ENCODE peak calls at places on chromosome 10, in seven cellular contexts. One of them, this sample, is unnamed.

GRCh38 chr10:124293641-124294449 is 124.9 kb downstream of the OAT start:
- DNase-seq in mesendoderm: no peak
- DNase-seq in H9: peak; percentile 18
- DNase-seq in trophoblast cell: no peak
- DNase-seq in IMR-90: no peak
- DNase-seq in mesenchymal stem cell: no peak
- DNase-seq in neuronal stem cell: no peak
- DNase-seq in this sample: no peak

GRCh38 chr10:24008164-24009066 is 200.5 kb upstream of the KIAA1217 start:
- DNase-seq in mesendoderm: peak; percentile 53
- DNase-seq in H9: no peak
- DNase-seq in trophoblast cell: no peak
- DNase-seq in IMR-90: no peak
- DNase-seq in mesenchymal stem cell: no peak
- DNase-seq in neuronal stem cell: peak; percentile 15
- DNase-seq in this sample: no peak

GRCh38 chr10:75034131-75034512 is 77.3 kb upstream of the SAMD8 start:
- DNase-seq in mesendoderm: no peak
- DNase-seq in H9: no peak
- DNase-seq in trophoblast cell: no peak
- DNase-seq in IMR-90: no peak
- DNase-seq in mesenchymal stem cell: no peak
- DNase-seq in neuronal stem cell: no peak
- DNase-seq in this sample: no peak

GRCh38 chr10:113139695-113140094 is 189.6 kb downstream of the TCF7L2 start:
- DNase-seq in mesendoderm: peak; percentile 44
- DNase-seq in H9: no peak
- DNase-seq in trophoblast cell: no peak
- DNase-seq in IMR-90: peak; percentile 32
- DNase-seq in mesenchymal stem cell: peak; percentile 27
- DNase-seq in neuronal stem cell: no peak
- DNase-seq in this sample: no peak

GRCh38 chr10:95289003-95289920 is 1.5 kb downstream of the PDLIM1 start:
- DNase-seq in mesendoderm: peak; percentile 90
- DNase-seq in H9: peak; percentile 60
- DNase-seq in trophoblast cell: peak; percentile 28
- DNase-seq in IMR-90: no peak
- DNase-seq in mesenchymal stem cell: peak; percentile 65
- DNase-seq in neuronal stem cell: no peak
- DNase-seq in this sample: no peak

GRCh38 chr10:133166504-133166827 is 6.4 kb downstream of the KNDC1 start:
- DNase-seq in mesendoderm: no peak
- DNase-seq in H9: no peak
- DNase-seq in trophoblast cell: no peak
- DNase-seq in IMR-90: no peak
- DNase-seq in mesenchymal stem cell: no peak
- DNase-seq in neuronal stem cell: no peak
- DNase-seq in this sample: no peak

GRCh38 chr10:77715081-77715480 is 77.5 kb upstream of the KCNMA1 start:
- DNase-seq in mesendoderm: peak; percentile 45
- DNase-seq in H9: no peak
- DNase-seq in trophoblast cell: peak; percentile 55
- DNase-seq in IMR-90: no peak
- DNase-seq in mesenchymal stem cell: no peak
- DNase-seq in neuronal stem cell: no peak
- DNase-seq in this sample: no peak

GRCh38 chr10:26697163-26697921 is at the start of gene PDSS1:
- DNase-seq in mesendoderm: peak; percentile 70
- DNase-seq in H9: peak; percentile 63
- DNase-seq in trophoblast cell: peak; percentile 72
- DNase-seq in IMR-90: peak; percentile 50
- DNase-seq in mesenchymal stem cell: peak; percentile 71
- DNase-seq in neuronal stem cell: peak; percentile 53
- DNase-seq in this sample: peak; percentile 82

GRCh38 chr10:55400075-55400474 is 599.0 kb upstream of the PCDH15 start:
- DNase-seq in mesendoderm: peak; percentile 38
- DNase-seq in H9: no peak
- DNase-seq in trophoblast cell: no peak
- DNase-seq in IMR-90: no peak
- DNase-seq in mesenchymal stem cell: peak; percentile 66
- DNase-seq in neuronal stem cell: no peak
- DNase-seq in this sample: no peak

GRCh38 chr10:132397671-132398565 is 918 bp downstream of the PWWP2B start:
- DNase-seq in mesendoderm: no peak
- DNase-seq in H9: no peak
- DNase-seq in trophoblast cell: peak; percentile 76
- DNase-seq in IMR-90: peak; percentile 47
- DNase-seq in mesenchymal stem cell: peak; percentile 69
- DNase-seq in neuronal stem cell: no peak
- DNase-seq in this sample: no peak

GRCh38 chr10:127303105-127303504 is 106.7 kb upstream of the INSYN2A start:
- DNase-seq in mesendoderm: no peak
- DNase-seq in H9: no peak
- DNase-seq in trophoblast cell: no peak
- DNase-seq in IMR-90: no peak
- DNase-seq in mesenchymal stem cell: no peak
- DNase-seq in neuronal stem cell: no peak
- DNase-seq in this sample: no peak

GRCh38 chr10:69410487-69410886 is 6.2 kb downstream of the TACR2 start:
- DNase-seq in mesendoderm: peak; percentile 19
- DNase-seq in H9: no peak
- DNase-seq in trophoblast cell: no peak
- DNase-seq in IMR-90: no peak
- DNase-seq in mesenchymal stem cell: no peak
- DNase-seq in neuronal stem cell: no peak
- DNase-seq in this sample: no peak

GRCh38 chr10:113471241-113471996 is 81.4 kb upstream of the HABP2 start:
- DNase-seq in mesendoderm: peak; percentile 86
- DNase-seq in H9: no peak
- DNase-seq in trophoblast cell: no peak
- DNase-seq in IMR-90: no peak
- DNase-seq in mesenchymal stem cell: no peak
- DNase-seq in neuronal stem cell: no peak
- DNase-seq in this sample: no peak

DNA sequence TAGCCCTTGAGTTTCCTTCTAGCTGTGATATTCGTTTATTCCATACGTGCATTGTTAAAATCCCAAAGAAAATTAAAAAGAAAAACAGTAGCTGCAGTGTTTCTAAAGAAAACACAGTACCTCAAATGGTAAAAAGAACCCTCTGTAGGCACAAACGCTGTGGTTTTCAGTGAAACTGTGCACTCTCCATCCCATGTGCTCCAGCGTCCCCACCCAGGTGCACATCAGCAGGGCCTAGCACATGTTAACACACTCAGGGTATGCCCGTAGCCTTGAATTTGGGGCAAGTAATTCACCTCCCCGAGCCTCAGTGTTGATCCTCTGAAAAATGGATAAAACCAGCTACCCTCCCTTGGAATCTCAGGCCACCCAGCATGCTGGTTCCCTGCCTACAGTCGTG is 9.5 kb downstream of the SLC18A2 start:
- DNase-seq in mesendoderm: no peak
- DNase-seq in H9: no peak
- DNase-seq in trophoblast cell: no peak
- DNase-seq in IMR-90: no peak
- DNase-seq in mesenchymal stem cell: no peak
- DNase-seq in neuronal stem cell: no peak
- DNase-seq in this sample: no peak
- H3K4ac ChIP-seq in mesendoderm: no peak overlapping the region
- H3K4ac ChIP-seq in H9: no peak overlapping the region
- H3K4ac ChIP-seq in trophoblast cell: no peak overlapping the region
- H3K4ac ChIP-seq in IMR-90: no peak overlapping the region
- H3K4ac ChIP-seq in mesenchymal stem cell: no peak overlapping the region
- H3K4ac ChIP-seq in neuronal stem cell: no peak overlapping the region
- H3K4ac ChIP-seq in this sample: no peak overlapping the region

GRCh38 chr10:282294-283139 is 147.3 kb downstream of the ZMYND11 start:
- DNase-seq in mesendoderm: no peak
- DNase-seq in H9: no peak
- DNase-seq in trophoblast cell: peak; percentile 13
- DNase-seq in IMR-90: peak; percentile 72
- DNase-seq in mesenchymal stem cell: peak; percentile 31
- DNase-seq in neuronal stem cell: no peak
- DNase-seq in this sample: no peak
- H3K4ac ChIP-seq in mesendoderm: no peak overlapping the region
- H3K4ac ChIP-seq in H9: no peak overlapping the region
- H3K4ac ChIP-seq in trophoblast cell: no peak overlapping the region
- H3K4ac ChIP-seq in IMR-90: peak overlapping the region; percentile 48
- H3K4ac ChIP-seq in mesenchymal stem cell: no peak overlapping the region
- H3K4ac ChIP-seq in neuronal stem cell: no peak overlapping the region
- H3K4ac ChIP-seq in this sample: no peak overlapping the region

GRCh38 chr10:10986606-10987005 is 31.1 kb upstream of the CELF2 start:
- DNase-seq in mesendoderm: no peak
- DNase-seq in H9: no peak
- DNase-seq in trophoblast cell: no peak
- DNase-seq in IMR-90: peak; percentile 14
- DNase-seq in mesenchymal stem cell: no peak
- DNase-seq in neuronal stem cell: no peak
- DNase-seq in this sample: no peak

GRCh38 chr10:10991144-10991543 is 26.5 kb upstream of the CELF2 start:
- DNase-seq in mesendoderm: no peak
- DNase-seq in H9: no peak
- DNase-seq in trophoblast cell: no peak
- DNase-seq in IMR-90: no peak
- DNase-seq in mesenchymal stem cell: no peak
- DNase-seq in neuronal stem cell: no peak
- DNase-seq in this sample: no peak

GRCh38 chr10:10989669-10990068 is 28.0 kb upstream of the CELF2 start:
- DNase-seq in mesendoderm: no peak
- DNase-seq in H9: no peak
- DNase-seq in trophoblast cell: no peak
- DNase-seq in IMR-90: no peak
- DNase-seq in mesenchymal stem cell: no peak
- DNase-seq in neuronal stem cell: no peak
- DNase-seq in this sample: no peak

DNA sequence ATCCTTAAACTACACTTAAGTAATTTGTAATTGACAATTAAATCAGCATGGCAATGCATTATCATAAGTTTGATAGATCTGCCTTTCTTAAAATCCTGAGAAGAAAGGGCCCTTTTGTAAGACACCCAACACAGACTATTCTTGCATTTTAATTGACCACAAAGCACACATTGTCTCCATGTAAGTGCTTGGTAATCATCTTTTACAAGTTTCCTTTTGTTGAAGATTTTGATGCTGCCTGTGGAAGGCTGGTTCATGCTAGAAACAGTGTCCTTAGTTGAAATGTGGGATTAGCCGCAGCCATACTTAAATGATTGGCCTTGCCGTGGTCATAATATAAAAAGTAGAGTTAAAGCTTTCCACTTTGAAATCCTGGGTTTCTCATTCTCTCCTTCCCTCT is 32.3 kb upstream of the CELF2 start:
- DNase-seq in mesendoderm: no peak
- DNase-seq in H9: no peak
- DNase-seq in trophoblast cell: no peak
- DNase-seq in IMR-90: no peak
- DNase-seq in mesenchymal stem cell: no peak
- DNase-seq in neuronal stem cell: no peak
- DNase-seq in this sample: no peak
- H3K4ac ChIP-seq in mesendoderm: no peak overlapping the region
- H3K4ac ChIP-seq in H9: no peak overlapping the region
- H3K4ac ChIP-seq in trophoblast cell: no peak overlapping the region
- H3K4ac ChIP-seq in IMR-90: no peak overlapping the region
- H3K4ac ChIP-seq in mesenchymal stem cell: no peak overlapping the region
- H3K4ac ChIP-seq in neuronal stem cell: no peak overlapping the region
- H3K4ac ChIP-seq in this sample: no peak overlapping the region

DNA sequence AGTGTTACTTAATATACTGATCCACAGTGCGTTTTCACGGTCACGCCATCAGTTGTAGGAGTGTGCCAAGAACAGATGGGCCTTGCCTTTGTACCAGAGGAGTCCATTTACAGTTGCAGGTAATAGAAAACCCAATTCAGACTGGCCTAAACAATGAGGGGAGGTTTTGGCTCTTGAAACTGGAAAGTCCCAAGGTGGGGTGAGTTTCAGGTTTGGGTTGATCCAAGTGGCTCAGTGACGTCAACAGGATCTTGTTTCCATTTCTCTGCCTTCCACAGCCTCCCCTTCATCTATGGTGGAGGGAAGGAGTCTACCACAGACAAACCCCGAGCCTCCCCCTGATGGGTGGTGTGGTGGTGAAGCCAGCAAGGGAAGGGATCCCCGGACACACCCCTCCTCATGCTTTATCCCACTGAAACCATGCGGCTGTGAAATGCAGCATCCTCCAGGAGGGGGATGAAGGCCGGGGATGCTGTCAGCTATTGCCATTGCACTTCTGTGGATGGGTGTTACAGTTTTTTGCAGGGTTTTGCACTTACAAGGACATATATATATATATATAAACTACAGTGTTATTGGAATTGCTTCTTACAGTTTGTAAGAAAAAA is 14.8 kb upstream of the SH2D4B start:
- DNase-seq in mesendoderm: no peak
- DNase-seq in H9: no peak
- DNase-seq in trophoblast cell: peak; percentile 21
- DNase-seq in IMR-90: no peak
- DNase-seq in mesenchymal stem cell: no peak
- DNase-seq in neuronal stem cell: no peak
- DNase-seq in this sample: no peak
- H3K4ac ChIP-seq in mesendoderm: no peak overlapping the region
- H3K4ac ChIP-seq in H9: no peak overlapping the region
- H3K4ac ChIP-seq in trophoblast cell: no peak overlapping the region
- H3K4ac ChIP-seq in IMR-90: no peak overlapping the region
- H3K4ac ChIP-seq in mesenchymal stem cell: no peak overlapping the region
- H3K4ac ChIP-seq in neuronal stem cell: no peak overlapping the region
- H3K4ac ChIP-seq in this sample: no peak overlapping the region

This sample was measured in H1.